ENCODE peak calls at places on chromosome 14, in five cellular contexts. Y is left ventricle myocardium inferior, O is ovary, D is adrenal gland, C is kidney. R is an unnamed sample.
A peak's percentile ranks its signal among the peaks of the same experiment; 100 is the strongest.

GRCh38 chr14:61503167-61503801 is 181.9 kb downstream of the PRKCH start:
- DNase-seq in Y (no peak), C (no peak), D (no peak), O (no peak), R (peak; percentile 81)

GRCh38 chr14:33704486-33704885 is 246.4 kb downstream of the EGLN3 start:
- DNase-seq in O (no peak), Y (no peak), D (no peak), C (no peak), R (no peak)

GRCh38 chr14:48398675-48399282 is 723.4 kb upstream of the MDGA2 start:
- DNase-seq in C (no peak), O (no peak), Y (no peak), D (no peak), R (peak; percentile 65)

GRCh38 chr14:72513994-72514659 is 379.8 kb downstream of the DPF3 start:
- DNase-seq in O (no peak), C (no peak), D (no peak), Y (no peak), R (peak; percentile 63)

GRCh38 chr14:23071975-23072539 is 14.7 kb upstream of the CDH24 start:
- DNase-seq in Y (no peak), D (no peak), C (no peak), O (no peak), R (peak; percentile 74)

GRCh38 chr14:57161583-57161982 is 107.1 kb downstream of the EXOC5 start:
- DNase-seq in C (no peak), D (no peak), Y (no peak), O (no peak), R (no peak)

GRCh38 chr14:68016243-68016914 is 196.8 kb downstream of the RAD51B start:
- DNase-seq in C (no peak), O (no peak), D (no peak), Y (no peak), R (no peak)

GRCh38 chr14:31206536-31207286 is 882 bp downstream of the HECTD1 start:
- DNase-seq in C (peak; percentile 83), D (peak; percentile 44), Y (peak; percentile 33), O (peak; percentile 36), R (peak; percentile 49)

GRCh38 chr14:92902726-92903125 is 20.2 kb upstream of the CHGA start:
- DNase-seq in D (no peak), O (no peak), Y (no peak), C (no peak), R (no peak)

GRCh38 chr14:100398044-100398443 is 74.9 kb downstream of the SLC25A47 start:
- DNase-seq in D (no peak), Y (no peak), O (no peak), C (no peak), R (no peak)

GRCh38 chr14:52268191-52269061 is 928 bp downstream of the PTGDR start:
- DNase-seq in C (peak; percentile 69), Y (no peak), O (no peak), D (no peak), R (peak; percentile 49)

GRCh38 chr14:67964391-67964812 is 144.8 kb downstream of the RAD51B start:
- DNase-seq in O (no peak), D (no peak), C (no peak), Y (no peak), R (peak; percentile 81)

GRCh38 chr14:32478027-32478426 is 148.9 kb downstream of the AKAP6 start:
- DNase-seq in D (no peak), C (no peak), Y (no peak), O (no peak), R (no peak)

GRCh38 chr14:49879683-49880204 is 13.1 kb upstream of the ARF6 start:
- DNase-seq in D (peak; percentile 57), C (peak; percentile 56), O (peak; percentile 34), Y (no peak), R (peak; percentile 56)

GRCh38 chr14:88934231-88934898 is 109.9 kb downstream of the TTC8 start:
- DNase-seq in Y (no peak), O (no peak), C (no peak), D (no peak), R (no peak)

GRCh38 chr14:73879027-73879426 is 7.6 kb upstream of the ZNF410 start:
- DNase-seq in O (no peak), Y (no peak), C (no peak), D (no peak), R (no peak)

GRCh38 chr14:83816755-83817154 is 1713.2 kb upstream of the FLRT2 start:
- DNase-seq in C (no peak), D (peak; percentile 14), Y (no peak), O (no peak), R (peak; percentile 63)

GRCh38 chr14:97382616-97383226 is 585.5 kb downstream of the VRK1 start:
- DNase-seq in C (no peak), O (no peak), Y (no peak), D (no peak), R (no peak)

GRCh38 chr14:37545174-37545573 is 49.9 kb downstream of the FOXA1 start:
- DNase-seq in C (no peak), O (no peak), Y (no peak), D (no peak), R (no peak)

GRCh38 chr14:91872517-91873470 is 5.5 kb upstream of the TC2N start:
- DNase-seq in D (peak; percentile 41), Y (peak; percentile 72), O (peak; percentile 61), C (peak; percentile 89), R (peak; percentile 91)

GRCh38 chr14:34067587-34067986 is 116.7 kb upstream of the EGLN3 start:
- DNase-seq in C (no peak), O (no peak), D (no peak), Y (no peak), R (no peak)

GRCh38 chr14:61609143-61609851 is 86.0 kb upstream of the HIF1A start:
- DNase-seq in C (no peak), Y (no peak), O (no peak), D (peak; percentile 56), R (peak; percentile 70)

GRCh38 chr14:90274808-90275454 is 18.6 kb downstream of the PSMC1 start:
- DNase-seq in D (peak; percentile 41), Y (no peak), O (no peak), C (no peak), R (no peak)

GRCh38 chr14:27845241-27845850 is 921.2 kb upstream of the FOXG1 start:
- DNase-seq in D (no peak), C (peak; percentile 63), Y (no peak), O (no peak), R (no peak)

GRCh38 chr14:103127861-103128598 is 4.8 kb downstream of the TNFAIP2 start:
- DNase-seq in D (peak; percentile 23), O (peak; percentile 20), Y (no peak), C (no peak), R (no peak)

GRCh38 chr14:102793531-102794328 is 16.5 kb downstream of the TRAF3 start:
- DNase-seq in D (no peak), Y (no peak), O (no peak), C (no peak), R (no peak)

GRCh38 chr14:92991536-92991935 is 68.6 kb downstream of the CHGA start:
- DNase-seq in C (peak; percentile 59), O (no peak), Y (peak; percentile 11), D (no peak), R (no peak)

GRCh38 chr14:30242742-30243141 is 315.1 kb upstream of the PRKD1 start:
- DNase-seq in O (no peak), C (no peak), Y (no peak), D (no peak), R (no peak)

GRCh38 chr14:61700104-61700886 is 5.0 kb downstream of the HIF1A start:
- DNase-seq in Y (no peak), O (no peak), D (no peak), C (no peak), R (peak; percentile 68)

GRCh38 chr14:34387974-34388533 is 74.0 kb downstream of the SPTSSA start:
- DNase-seq in O (no peak), Y (no peak), C (no peak), D (no peak), R (no peak)

GRCh38 chr14:69848903-69849391 is 30.3 kb upstream of the SMOC1 start:
- DNase-seq in D (peak; percentile 34), C (no peak), Y (no peak), O (no peak), R (no peak)

GRCh38 chr14:90996967-90997366 is 63.5 kb downstream of the RPS6KA5 start:
- DNase-seq in Y (no peak), O (no peak), D (no peak), C (no peak), R (no peak)

GRCh38 chr14:44782775-44783238 is 178.9 kb downstream of the KLHL28 start:
- DNase-seq in Y (no peak), D (no peak), C (no peak), O (no peak), R (peak; percentile 87)

GRCh38 chr14:41154143-41154807 is 452.4 kb upstream of the LRFN5 start:
- DNase-seq in Y (no peak), C (no peak), O (no peak), D (no peak), R (no peak)

GRCh38 chr14:59333235-59333634 is 131.9 kb downstream of the GPR135 start:
- DNase-seq in Y (no peak), O (no peak), D (no peak), C (no peak), R (no peak)
- H3K36me3 ChIP-seq in Y (peaks cover 19% of the 10 kb centered on the region), O (no peaks in the 10 kb centered on the region), D (peaks cover 15% of the 10 kb centered on the region), C (no peaks in the 10 kb centered on the region), R (peaks cover 10% of the 10 kb centered on the region)

DNA sequence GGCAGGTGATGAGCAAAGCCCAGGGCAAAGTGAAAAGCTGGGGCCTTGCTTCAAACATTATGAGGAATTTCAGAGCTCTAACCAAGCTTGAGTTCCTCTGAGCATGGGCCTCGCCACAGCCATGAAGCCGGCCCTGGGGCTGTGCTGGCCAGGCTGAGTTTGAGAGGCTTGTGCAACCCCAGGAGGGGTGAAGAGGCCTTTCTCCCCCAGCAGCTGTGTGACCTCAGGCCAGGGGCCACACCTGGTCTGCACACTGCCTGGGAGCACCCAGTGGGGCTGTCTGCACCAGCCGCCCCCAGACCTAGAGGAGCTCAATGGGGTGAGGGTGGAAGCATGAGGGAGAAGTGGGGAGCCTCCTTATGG is 204.9 kb upstream of the C14orf180 start:
- DNase-seq in D (no peak), O (no peak), Y (no peak), C (peak; percentile 52), R (no peak)
- H3K4me1 ChIP-seq in D (no peaks in the 10 kb centered on the region), O (no peaks in the 10 kb centered on the region), Y (no peaks in the 10 kb centered on the region), C (no peaks in the 10 kb centered on the region), R (no peaks in the 10 kb centered on the region)

DNA sequence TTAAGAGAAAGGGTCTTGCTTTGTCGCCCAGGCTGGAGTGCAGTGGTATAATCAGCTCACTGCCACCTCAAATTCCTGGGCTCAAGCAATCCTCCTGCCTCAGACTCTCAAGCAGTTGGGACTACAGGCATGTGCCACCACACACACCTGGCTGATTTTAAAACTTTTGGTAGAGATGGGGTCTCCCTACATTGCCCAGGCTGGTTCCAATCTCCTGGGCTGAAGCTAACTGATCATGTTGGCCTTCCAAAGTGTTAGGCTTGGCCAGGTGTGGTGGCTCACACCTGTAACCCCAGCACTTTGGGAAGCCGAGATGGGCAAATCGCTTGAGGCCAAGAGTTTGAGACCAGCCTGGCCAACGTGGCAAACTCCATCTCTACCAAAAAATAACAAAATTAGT is 43.9 kb upstream of the GCH1 start:
- DNase-seq in O (no peak), C (no peak), D (no peak), Y (no peak), R (no peak)
- TF ChIP-seq CTCF in O (no peak), C (no peak), D (no peak), Y (no peak), R (no peak)

GRCh38 chr14:95442633-95443021 is 73.8 kb downstream of the SYNE3 start:
- DNase-seq in O (peak; percentile 87), C (peak; percentile 91), Y (peak; percentile 80), D (peak; percentile 88), R (peak; percentile 87)
- H3K36me3 ChIP-seq in O (no peaks in the 10 kb centered on the region), C (no peaks in the 10 kb centered on the region), Y (peaks cover 57% of the 10 kb centered on the region), D (peaks cover 27% of the 10 kb centered on the region), R (no peaks in the 10 kb centered on the region)